ENCODE peak calls at places on chromosomes 13 and 19, in nine cellular contexts. N, I, A, R, Q, H, M, D and B are unnamed samples.

GRCh38 chr13:49936943-49937273 is 768 bp upstream of the SPRYD7 start:
- DNase-seq in N (no peak), I (peak; percentile 84), A (no peak), R (no peak), Q (no peak), H (no peak), M (no peak), D (no peak), B (no peak)

GRCh38 chr13:65540064-65540635 is 1690.0 kb downstream of the PCDH9 start:
- DNase-seq in N (peak; percentile 78), I (no peak), A (no peak), R (no peak), Q (no peak), H (peak; percentile 7), M (no peak), D (no peak), B (no peak)

GRCh38 chr13:41565221-41565620 is 107.9 kb downstream of the RGCC start:
- DNase-seq in N (peak; percentile 91), I (no peak), A (no peak), R (peak; percentile 79), Q (no peak), H (peak; percentile 45), M (no peak), D (peak; percentile 85), B (no peak)

GRCh38 chr13:110347535-110348308 is 40.6 kb downstream of the COL4A2 start:
- DNase-seq in N (peak; percentile 80), I (no peak), A (peak; percentile 83), R (no peak), Q (no peak), H (peak; percentile 83), M (no peak), D (peak; percentile 97), B (no peak)

GRCh38 chr13:68275758-68276157 is 1045.6 kb upstream of the PCDH9 start:
- DNase-seq in N (no peak), I (no peak), A (no peak), R (no peak), Q (no peak), H (no peak), M (no peak), D (no peak), B (no peak)

GRCh38 chr19:49983645-49984229 is 22.8 kb upstream of the SIGLEC11 start:
- DNase-seq in N (peak; percentile 57), I (no peak), A (peak; percentile 67), R (no peak), Q (no peak), H (peak; percentile 54), M (no peak), D (peak; percentile 55), B (peak; percentile 68)

GRCh38 chr19:45542234-45542668 is 35.0 kb downstream of the VASP start:
- DNase-seq in N (no peak), I (no peak), A (no peak), R (no peak), Q (no peak), H (no peak), M (no peak), D (no peak), B (no peak)

GRCh38 chr13:61414686-61415664 is 674 bp downstream of the PCDH20 start:
- DNase-seq in N (no peak), I (peak; percentile 79), A (peak; percentile 50), R (no peak), Q (no peak), H (no peak), M (no peak), D (peak; percentile 18), B (no peak)

GRCh38 chr19:51091126-51091525 is 8.4 kb upstream of the KLK14 start:
- DNase-seq in N (peak; percentile 13), I (peak; percentile 16), A (no peak), R (no peak), Q (no peak), H (no peak), M (no peak), D (no peak), B (no peak)

GRCh38 chr13:78978381-78978998 is 319.5 kb upstream of the OBI1 start:
- DNase-seq in N (peak; percentile 69), I (no peak), A (no peak), R (peak; percentile 29), Q (peak; percentile 26), H (peak; percentile 75), M (no peak), D (peak; percentile 82), B (peak; percentile 20)

DNA sequence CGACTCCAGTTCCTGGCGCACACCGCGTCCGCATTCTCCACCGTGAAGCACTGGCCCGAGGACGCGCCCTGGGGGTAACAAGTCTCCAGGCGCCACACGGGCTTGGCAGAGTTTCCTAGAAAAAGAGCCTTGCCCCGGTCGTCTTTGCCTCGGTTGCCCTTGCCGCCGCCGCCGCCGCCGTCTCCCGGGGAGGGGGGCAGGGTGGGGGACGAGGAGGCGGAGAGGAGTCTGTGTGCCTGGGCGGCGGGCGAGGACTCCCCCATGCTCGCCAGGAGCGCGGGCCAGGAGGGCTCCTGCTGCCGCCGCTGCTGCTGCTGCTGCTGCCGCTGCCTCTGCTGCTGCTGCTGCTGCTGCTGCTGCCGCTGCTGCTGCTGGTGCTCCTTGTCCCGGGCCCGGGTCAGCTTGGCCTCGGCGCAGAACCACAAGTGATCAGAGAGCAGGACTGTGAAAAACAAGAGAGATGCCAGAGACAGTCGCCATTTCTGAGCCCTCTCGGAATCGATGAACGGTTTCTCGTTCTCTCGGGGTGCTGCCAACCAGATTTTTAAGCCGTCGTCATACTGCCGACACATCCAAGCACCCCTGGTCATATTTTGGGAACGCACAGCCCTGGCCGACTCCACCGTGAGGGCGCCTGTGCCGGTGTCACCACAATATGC is 349.2 kb downstream of the LIG4 start:
- DNase-seq in N (no peak), I (peak; percentile 70), A (no peak), R (no peak), Q (no peak), H (no peak), M (no peak), D (peak; percentile 33), B (no peak)
- H3K4me3 ChIP-seq in N (peak overlapping the region; percentile 39), I (peak overlapping the region; percentile 29), A (no peak overlapping the region), R (peak overlapping the region; percentile 79), Q (no peak overlapping the region), H (peak overlapping the region; percentile 66), M (no peak overlapping the region), D (peak overlapping the region; percentile 58), B (no peak overlapping the region)

GRCh38 chr19:35846038-35846668 is 6.2 kb downstream of the NPHS1 start:
- DNase-seq in N (no peak), I (no peak), A (no peak), R (no peak), Q (no peak), H (no peak), M (no peak), D (no peak), B (no peak)
- H3K4me3 ChIP-seq in N (no peak overlapping the region), I (no peak overlapping the region), A (no peak overlapping the region), R (no peak overlapping the region), Q (no peak overlapping the region), H (no peak overlapping the region), M (no peak overlapping the region), D (no peak overlapping the region), B (no peak overlapping the region)

DNA sequence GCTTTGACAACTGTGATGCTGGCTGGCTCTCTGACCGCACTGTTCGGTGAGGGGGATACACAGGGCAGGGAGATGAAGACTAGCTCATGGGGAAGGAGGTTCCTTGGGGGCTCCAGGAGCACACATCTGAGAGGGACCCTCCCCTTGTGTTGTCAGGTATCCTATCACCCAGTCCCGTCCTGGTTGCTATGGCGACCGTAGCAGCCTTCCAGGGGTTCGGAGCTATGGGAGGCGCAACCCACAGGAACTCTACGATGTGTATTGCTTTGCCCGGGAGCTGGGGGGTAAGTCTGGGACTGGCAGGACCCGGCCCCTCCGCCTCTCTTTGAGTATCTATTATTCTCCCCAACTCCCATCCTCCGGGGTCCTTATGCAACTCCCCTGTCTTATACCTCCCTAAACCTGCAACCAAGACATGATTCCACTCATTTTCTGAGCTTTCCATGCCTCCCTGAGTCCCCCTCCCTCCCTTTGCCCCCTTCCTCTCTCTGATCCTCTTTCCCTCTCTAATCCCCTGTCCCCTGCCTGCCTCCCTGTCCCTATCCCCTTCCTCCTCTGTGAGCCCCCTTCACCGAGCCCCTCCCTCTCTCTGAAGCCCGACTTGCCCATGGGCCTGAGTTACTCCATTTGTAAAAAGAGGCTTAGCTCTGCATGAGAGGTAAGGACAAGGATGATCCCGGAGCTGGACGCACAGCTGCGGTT is 12.5 kb downstream of the NCAN start:
- DNase-seq in N (no peak), I (no peak), A (no peak), R (no peak), Q (no peak), H (no peak), M (no peak), D (no peak), B (no peak)
- H3K4me3 ChIP-seq in N (no peak overlapping the region), I (no peak overlapping the region), A (no peak overlapping the region), R (no peak overlapping the region), Q (no peak overlapping the region), H (no peak overlapping the region), M (no peak overlapping the region), D (no peak overlapping the region), B (peak overlapping the region; percentile 65)

GRCh38 chr19:44303976-44304568 is 753 bp downstream of the ZNF235 start:
- DNase-seq in N (peak; percentile 47), I (no peak), A (no peak), R (no peak), Q (peak; percentile 17), H (no peak), M (no peak), D (no peak), B (no peak)

GRCh38 chr19:44306283-44306682 is 1.5 kb upstream of the ZNF235 start:
- DNase-seq in N (no peak), I (no peak), A (no peak), R (no peak), Q (no peak), H (no peak), M (no peak), D (no peak), B (no peak)

GRCh38 chr19:44305457-44305856 is 632 bp upstream of the ZNF235 start:
- DNase-seq in N (no peak), I (no peak), A (no peak), R (no peak), Q (no peak), H (no peak), M (no peak), D (no peak), B (no peak)

GRCh38 chr19:44303305-44303704 is 1.5 kb downstream of the ZNF235 start:
- DNase-seq in N (no peak), I (no peak), A (no peak), R (no peak), Q (no peak), H (no peak), M (no peak), D (no peak), B (no peak)

GRCh38 chr19:44304659-44305193 is at the start of gene ZNF235:
- DNase-seq in N (peak; percentile 99), I (peak; percentile 92), A (peak; percentile 95), R (peak; percentile 94), Q (peak; percentile 94), H (peak; percentile 99), M (peak; percentile 80), D (peak; percentile 99), B (peak; percentile 44)
- H3K4me3 ChIP-seq in N (peak within 1 kb of the TSS; percentile 58), I (peak within 1 kb of the TSS; percentile 94), A (peak within 1 kb of the TSS; percentile 76), R (peak within 1 kb of the TSS; percentile 97), Q (peak within 1 kb of the TSS; percentile 68), H (peak within 1 kb of the TSS; percentile 95), M (peak within 1 kb of the TSS; percentile 97), D (peak within 1 kb of the TSS; percentile 78), B (peak within 1 kb of the TSS; percentile 70)

GRCh38 chr13:111597041-111598017 is 276.9 kb downstream of the TEX29 start:
- DNase-seq in N (no peak), I (peak; percentile 48), A (no peak), R (no peak), Q (no peak), H (no peak), M (no peak), D (no peak), B (no peak)
- H3K4me3 ChIP-seq in N (no peak overlapping the region), I (no peak overlapping the region), A (no peak overlapping the region), R (no peak overlapping the region), Q (no peak overlapping the region), H (no peak overlapping the region), M (no peak overlapping the region), D (no peak overlapping the region), B (no peak overlapping the region)

GRCh38 chr19:2675892-2676291 is 26.6 kb downstream of the GNG7 start:
- DNase-seq in N (no peak), I (no peak), A (no peak), R (no peak), Q (no peak), H (no peak), M (no peak), D (no peak), B (no peak)
- H3K4me3 ChIP-seq in N (no peak overlapping the region), I (no peak overlapping the region), A (no peak overlapping the region), R (no peak overlapping the region), Q (no peak overlapping the region), H (no peak overlapping the region), M (no peak overlapping the region), D (no peak overlapping the region), B (no peak overlapping the region)